ENCODE peak calls at places on chromosomes 2 and 18, in five cellular contexts. X, E, H, T and W are unnamed samples.

GRCh38 chr2:118945921-118946320 is 3.9 kb downstream of the MARCO start:
- DNase-seq in X (no peak), T (peak), H (no peak), E (no peak), W (no peak)

GRCh38 chr2:96772903-96773675 is 12.4 kb downstream of the CNNM4 start:
- DNase-seq in T (no peak), X (no peak), H (no peak), E (no peak), W (no peak)

GRCh38 chr18:74623047-74623816 is 25.6 kb downstream of the ZNF407 start:
- DNase-seq in X (no peak), T (peak), E (peak), H (peak), W (peak)

GRCh38 chr2:8575810-8576423 is 105.9 kb upstream of the ID2 start:
- DNase-seq in X (no peak), E (no peak), T (no peak), H (no peak), W (no peak)

GRCh38 chr18:3966246-3966984 is 488.7 kb downstream of the DLGAP1 start:
- DNase-seq in X (peak), E (peak), H (no peak), T (no peak), W (no peak)

GRCh38 chr2:9264301-9264700 is 57.7 kb downstream of the ASAP2 start:
- DNase-seq in H (no peak), X (no peak), T (peak), E (no peak), W (no peak)

GRCh38 chr2:26745609-26746327 is 18.3 kb upstream of the SLC35F6 start:
- DNase-seq in T (peak), H (peak), X (peak), E (peak), W (peak)

GRCh38 chr2:54570925-54571694 is 115.0 kb downstream of the SPTBN1 start:
- DNase-seq in E (no peak), T (peak), H (no peak), X (peak), W (peak)

GRCh38 chr18:34158881-34159690 is 65.6 kb downstream of the NOL4 start:
- DNase-seq in H (no peak), E (peak), T (peak), X (no peak), W (no peak)

GRCh38 chr2:151882786-151883445 is 54.7 kb upstream of the ARL5A start:
- DNase-seq in T (no peak), E (no peak), X (no peak), H (no peak), W (no peak)

GRCh38 chr2:46268196-46268595 is 29.0 kb upstream of the EPAS1 start:
- DNase-seq in T (no peak), E (no peak), H (no peak), X (no peak), W (peak)

GRCh38 chr2:237512774-237513466 is 25.9 kb downstream of the MLPH start:
- DNase-seq in X (peak), H (peak), E (peak), T (peak), W (peak)

GRCh38 chr2:143955416-143956075 is 564.4 kb downstream of the ZEB2 start:
- DNase-seq in T (peak), E (no peak), X (no peak), H (no peak), W (no peak)

GRCh38 chr2:181891966-181892794 is 650 bp downstream of the ITPRID2 start:
- DNase-seq in X (peak), T (peak), E (peak), H (peak), W (peak)

GRCh38 chr18:6413554-6414117 is 1.1 kb downstream of the L3MBTL4 start:
- DNase-seq in T (no peak), H (no peak), E (peak), X (no peak), W (no peak)

GRCh38 chr2:69177063-69177771 is 164.2 kb downstream of the ANTXR1 start:
- DNase-seq in X (no peak), E (peak), H (no peak), T (peak), W (no peak)

GRCh38 chr2:207318071-207318683 is 152.4 kb upstream of the KLF7 start:
- DNase-seq in H (no peak), X (no peak), E (no peak), T (no peak), W (no peak)

GRCh38 chr2:176643711-176644110 is 374.5 kb downstream of the MTX2 start:
- DNase-seq in H (no peak), E (peak), X (no peak), T (no peak), W (no peak)

GRCh38 chr2:218187650-218188025 is 20.9 kb upstream of the CXCR1 start:
- DNase-seq in H (no peak), X (no peak), T (no peak), E (no peak), W (no peak)

GRCh38 chr2:218186876-218187649 is 20.3 kb upstream of the CXCR1 start:
- DNase-seq in X (no peak), T (no peak), H (no peak), E (peak), W (no peak)

GRCh38 chr2:218180728-218181127 is 14.0 kb upstream of the CXCR1 start:
- DNase-seq in T (peak), H (no peak), E (no peak), X (no peak), W (no peak)

DNA sequence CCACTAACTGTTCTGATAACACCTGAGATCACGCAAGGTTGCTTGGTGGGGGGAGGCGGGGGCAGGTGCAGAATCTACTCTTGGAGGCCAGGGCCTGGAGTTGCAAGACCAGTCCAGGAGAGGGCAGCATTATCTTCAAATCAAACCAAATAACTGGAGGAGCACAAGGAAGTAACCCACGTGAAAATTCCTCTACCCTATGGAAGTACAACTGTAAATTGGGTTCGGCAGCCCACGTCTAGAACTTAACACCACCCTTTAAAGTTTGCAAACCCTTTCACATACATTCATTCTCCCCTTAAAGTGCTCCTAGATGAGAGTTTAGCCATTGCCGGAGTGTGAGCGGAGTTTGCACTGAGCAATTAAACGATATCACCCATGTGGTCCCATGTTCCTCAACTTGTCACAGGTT is 19.6 kb upstream of the CXCR1 start:
- DNase-seq in X (peak), E (peak), H (peak), T (peak), W (peak)
- H3K4me2 ChIP-seq in X (peak), E (no peak), H (peak), T (no peak), W (peak)

DNA sequence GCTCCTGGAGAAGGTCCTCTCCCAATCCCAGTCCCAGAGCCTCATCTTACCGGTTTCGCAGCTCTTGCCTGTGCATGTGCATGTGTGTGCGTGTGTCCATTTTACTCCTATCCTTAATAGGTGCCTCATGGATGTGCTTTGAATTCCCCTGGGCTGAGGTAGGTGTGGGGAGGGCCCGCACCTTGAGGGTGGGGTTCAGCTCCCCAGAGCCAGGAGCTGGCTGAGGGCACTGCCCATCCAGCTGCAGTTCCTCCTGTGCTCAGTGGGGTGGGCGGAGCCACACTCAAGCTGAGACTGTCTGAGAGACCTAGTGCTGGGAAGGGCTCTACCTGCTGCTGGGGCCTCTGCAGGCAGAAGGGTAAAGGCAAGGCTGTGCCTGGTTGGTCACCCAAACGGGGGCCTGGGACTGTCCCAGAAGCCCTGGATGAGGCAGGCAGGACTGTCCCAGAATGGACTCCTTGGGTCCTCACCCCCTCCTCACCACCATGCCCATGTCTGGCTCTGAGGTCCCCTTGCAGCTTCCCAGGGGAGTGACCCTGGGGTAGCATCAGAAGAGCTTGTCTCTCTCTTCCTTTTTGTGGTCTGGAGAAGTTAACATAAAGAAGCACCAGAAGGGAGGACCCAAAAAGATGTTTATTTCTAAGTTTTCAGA is 8.9 kb downstream of the GDF7 start:
- DNase-seq in E (no peak), H (peak), X (no peak), T (peak), W (peak)
- H3K4me2 ChIP-seq in E (no peak), H (peak), X (peak), T (no peak), W (no peak)

DNA sequence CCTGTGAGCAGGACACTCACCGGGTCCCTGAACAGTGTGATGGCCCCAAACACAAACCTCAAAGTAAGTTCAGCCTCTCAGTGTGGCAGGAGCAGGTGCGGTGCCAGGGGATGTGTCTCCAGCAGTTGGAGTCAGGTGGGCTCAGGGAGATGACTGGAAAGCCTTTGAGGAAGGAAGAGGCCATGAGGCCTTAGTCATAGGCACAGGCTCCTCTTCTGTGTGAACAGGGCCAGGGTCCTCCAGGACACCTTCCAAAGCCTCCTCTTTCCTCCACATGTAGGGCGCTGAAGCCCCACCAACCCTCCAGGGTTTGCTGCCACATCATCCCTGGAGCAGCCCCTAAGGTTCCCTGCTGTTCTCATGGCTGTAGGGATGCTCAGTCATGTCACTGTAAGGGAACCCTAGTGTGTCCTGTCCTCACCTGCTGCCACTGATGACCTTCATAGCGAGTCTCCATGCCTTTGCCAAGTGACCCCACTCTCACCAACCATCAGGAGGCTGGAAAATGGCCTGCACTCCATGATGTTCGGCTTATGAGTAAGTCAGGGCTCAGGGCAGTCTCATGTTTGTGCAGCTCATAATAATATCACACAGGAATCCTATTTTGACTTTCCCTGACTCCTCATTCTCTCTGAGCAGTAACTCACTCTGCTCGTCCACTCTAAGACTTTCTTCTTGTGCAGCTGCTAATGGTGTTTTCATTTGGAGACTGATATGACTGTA is 1152.9 kb downstream of the RPIA start:
- DNase-seq in X (no peak), H (peak), T (no peak), E (no peak), W (no peak)
- H3K4me2 ChIP-seq in X (no peak), H (peak), T (no peak), E (no peak), W (no peak)

GRCh38 chr2:133143649-133144048 is 424.6 kb downstream of the NCKAP5 start:
- DNase-seq in E (no peak), X (no peak), H (no peak), T (no peak), W (no peak)
- H3K4me2 ChIP-seq in E (no peak), X (no peak), H (no peak), T (no peak), W (no peak)

DNA sequence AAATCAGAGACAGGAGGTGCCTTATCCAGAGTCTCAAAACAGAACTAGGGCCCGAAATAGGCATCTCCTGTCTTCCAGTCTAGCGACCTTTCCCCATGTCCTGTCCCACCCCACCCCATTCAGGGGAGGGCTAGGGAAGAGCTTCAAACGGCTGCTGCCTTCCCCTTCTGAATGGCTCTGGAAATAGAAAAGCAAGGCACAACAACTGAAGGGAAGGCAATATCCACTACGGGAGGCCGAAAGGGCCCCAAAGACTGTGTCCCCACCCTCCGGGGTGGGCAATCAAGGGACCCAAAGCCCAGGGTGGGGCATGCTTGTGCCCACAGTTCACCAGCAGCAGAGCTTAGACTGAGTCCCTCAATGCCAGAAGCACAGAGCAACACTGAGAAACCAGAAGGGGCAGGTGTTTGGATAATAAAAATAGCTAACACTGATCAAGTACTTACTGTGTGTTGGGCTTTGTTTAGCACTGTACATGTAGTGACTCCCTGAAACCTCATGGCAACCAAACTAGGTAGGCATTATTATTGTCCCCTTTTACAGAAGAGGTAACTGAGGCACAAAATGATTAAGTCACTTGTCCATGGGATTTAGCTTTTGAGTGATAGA is 38.5 kb downstream of the CYRIA start:
- DNase-seq in T (no peak), X (no peak), H (no peak), E (no peak), W (no peak)
- H3K4me2 ChIP-seq in T (no peak), X (no peak), H (no peak), E (no peak), W (no peak)

DNA sequence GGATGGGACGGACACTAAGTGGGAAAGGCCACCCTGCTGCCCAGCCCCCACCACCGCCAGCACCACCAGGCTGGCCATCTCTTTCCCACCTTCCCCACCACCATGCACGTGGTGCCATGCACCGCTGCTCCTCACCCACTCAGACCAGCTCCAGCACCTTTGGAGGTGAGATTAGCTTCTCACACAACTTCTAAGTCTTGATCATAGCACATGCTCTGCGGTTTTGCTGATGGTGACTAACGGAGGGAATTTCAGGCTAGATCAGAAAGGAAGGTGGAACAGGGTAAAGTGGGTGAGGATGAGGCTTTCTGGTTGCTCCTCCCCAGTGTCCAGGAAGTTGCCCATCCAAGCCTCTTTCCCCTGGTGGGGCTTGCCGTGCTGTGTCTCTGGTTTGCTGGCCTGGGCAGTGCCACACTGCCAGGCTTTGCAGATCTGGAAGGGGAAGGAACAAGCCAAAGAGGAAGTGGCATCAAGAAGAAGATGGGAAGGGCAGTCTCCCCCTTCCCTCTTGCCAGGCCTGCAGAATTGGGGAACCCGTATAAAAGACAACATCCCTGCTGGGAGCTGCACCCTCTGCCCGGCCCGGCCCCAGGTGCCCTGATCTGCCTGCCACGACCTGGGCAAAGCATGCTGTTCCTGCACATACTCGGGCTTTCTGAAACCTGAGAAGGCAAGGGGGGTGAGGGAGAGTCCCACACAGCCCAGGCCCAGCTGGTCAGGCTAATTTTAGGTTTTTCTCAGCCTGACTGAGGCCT is 44.3 kb upstream of the CAB39 start:
- DNase-seq in H (peak), T (no peak), X (no peak), E (no peak), W (no peak)
- H3K4me2 ChIP-seq in H (peak), T (no peak), X (no peak), E (no peak), W (no peak)

DNA sequence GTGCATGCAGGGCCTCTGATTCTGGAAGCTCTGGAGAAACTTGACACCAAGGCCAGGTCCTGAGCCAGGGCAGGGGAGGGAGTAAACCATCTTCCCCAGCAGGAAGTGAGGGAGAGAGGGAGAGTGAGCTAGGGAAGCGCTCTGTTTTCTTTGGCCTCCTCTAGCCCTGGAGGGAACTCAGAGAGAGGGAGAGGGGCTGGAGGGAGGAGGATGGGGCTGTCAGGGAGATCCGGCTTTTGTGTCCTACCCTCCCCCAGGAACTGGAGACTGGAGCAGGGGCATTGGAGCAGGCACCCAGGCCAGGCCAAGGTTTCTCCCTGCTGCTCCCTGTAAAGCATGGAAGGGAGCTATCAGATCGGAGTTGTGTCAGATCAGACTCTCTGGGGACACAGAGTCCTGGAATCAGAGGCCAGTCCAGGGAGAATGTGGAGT is 22.7 kb upstream of the PKDCC start:
- DNase-seq in X (no peak), H (no peak), E (peak), T (peak), W (no peak)
- H3K4me2 ChIP-seq in X (no peak), H (no peak), E (no peak), T (peak), W (no peak)

DNA sequence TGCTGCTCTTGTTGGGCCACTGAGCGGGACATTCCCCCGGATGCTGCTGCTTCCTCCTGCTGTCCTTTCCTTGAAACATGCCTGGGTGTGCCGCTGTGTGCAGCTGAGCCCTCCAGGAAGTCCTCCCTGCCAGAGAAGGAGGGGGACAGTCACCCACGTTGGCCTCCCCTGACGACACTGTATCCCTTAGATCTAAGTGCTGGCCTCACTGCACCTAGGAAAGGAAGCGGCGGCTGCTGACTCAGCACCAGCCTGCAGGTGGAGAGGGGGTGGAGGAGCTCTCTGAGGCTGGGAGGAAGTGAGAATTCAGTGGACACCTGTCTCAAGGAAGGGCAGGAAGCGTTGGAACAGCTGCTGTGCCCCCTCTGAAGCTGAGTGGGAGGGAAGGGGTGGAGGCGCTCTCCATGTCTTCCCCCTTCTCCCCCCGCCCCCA is 239.8 kb downstream of the HAUS1 start:
- DNase-seq in T (no peak), H (peak), X (no peak), E (peak), W (peak)
- H3K4me2 ChIP-seq in T (no peak), H (no peak), X (no peak), E (no peak), W (peak)

GRCh38 chr2:61714210-61714609 is 139.7 kb downstream of the FAM161A start:
- DNase-seq in X (no peak), H (no peak), E (no peak), T (no peak), W (no peak)
- H3K4me2 ChIP-seq in X (no peak), H (no peak), E (no peak), T (no peak), W (no peak)